ENCODE peak calls at places on chromosomes 4 and X, in five cellular contexts. G is NCI-H774; I is NCI-H69; C is ecto neural progenitor cell; T is activated CD4-positive, alpha-beta T cell treated with anti-CD3 and anti-CD28 coated beads for 48 hours. L is an unnamed sample.

GRCh38 chr4:146521543-146522097 is at the start of gene SLC10A7:
- DNase-seq in I (peak), G (peak), C (peak), T (peak), L (peak)

GRCh38 chr4:70360460-70360859 is at the start of gene SMR3A:
- DNase-seq in I (no peak), C (no peak), G (no peak), T (no peak), L (no peak)

GRCh38 chr4:101584306-101584705 is 206.2 kb upstream of the BANK1 start:
- DNase-seq in G (no peak), T (no peak), C (no peak), I (no peak), L (no peak)

GRCh38 chr4:81499840-81500239 is 28.1 kb upstream of the RASGEF1B start:
- DNase-seq in T (no peak), C (no peak), G (no peak), I (peak), L (peak)

GRCh38 chr4:184453402-184454160 is 20.8 kb downstream of the IRF2 start:
- DNase-seq in G (no peak), C (no peak), I (no peak), T (peak), L (peak)

GRCh38 chr4:113467581-113467980 is 294.0 kb downstream of the CAMK2D start:
- DNase-seq in I (no peak), G (no peak), C (no peak), T (no peak), L (peak)

GRCh38 chr4:73619351-73619750 is 885 bp downstream of the RASSF6 start:
- DNase-seq in I (peak), G (no peak), T (no peak), C (no peak), L (peak)

GRCh38 chr4:5373327-5373726 is 322.0 kb downstream of the STK32B start:
- DNase-seq in I (no peak), G (no peak), C (no peak), T (no peak), L (no peak)

GRCh38 chr4:47570816-47571215 is 85.7 kb downstream of the ATP10D start:
- DNase-seq in C (no peak), T (no peak), I (no peak), G (no peak), L (no peak)

GRCh38 chr4:109207060-109207459 is 95.4 kb downstream of the COL25A1 start:
- DNase-seq in T (no peak), I (peak), C (no peak), G (no peak), L (no peak)

GRCh38 chr4:114180481-114180880 is 201.0 kb upstream of the ARSJ start:
- DNase-seq in I (peak), G (no peak), C (peak), T (peak), L (peak)

GRCh38 chrX:22674947-22675346 is 324.8 kb upstream of the DDX53 start:
- DNase-seq in I (peak), G (peak), C (no peak), T (no peak), L (no peak)

GRCh38 chr4:153929651-153930050 is 140.8 kb upstream of the SFRP2 start:
- DNase-seq in I (no peak), G (no peak), T (no peak), C (peak), L (no peak)

GRCh38 chr4:80309301-80310004 is 26.1 kb upstream of the CFAP299 start:
- DNase-seq in C (no peak), I (no peak), G (no peak), T (no peak), L (peak)

GRCh38 chr4:2415213-2415612 is 3.2 kb downstream of the ZFYVE28 start:
- DNase-seq in I (no peak), T (no peak), G (no peak), C (no peak), L (no peak)

GRCh38 chr4:152640058-152640921 is 39.5 kb downstream of the TMEM154 start:
- DNase-seq in C (no peak), I (peak), T (no peak), G (peak), L (peak)

GRCh38 chr4:147590249-147590920 is 26.8 kb upstream of the TMEM184C start:
- DNase-seq in I (peak), G (no peak), C (peak), T (peak), L (peak)

GRCh38 chrX:646796-647195 is 16.2 kb downstream of the SHOX start:
- DNase-seq in I (no peak), G (no peak), T (no peak), C (no peak), L (no peak)

GRCh38 chrX:116607766-116608165 is 145.0 kb upstream of the CT83 start:
- DNase-seq in T (no peak), I (no peak), G (no peak), C (no peak), L (no peak)

GRCh38 chr4:145840162-145840768 is 98.4 kb downstream of the ZNF827 start:
- DNase-seq in G (peak), T (peak), I (peak), C (no peak), L (peak)